ENCODE peak calls at places on chromosome 20, in nine cellular contexts. Y is NCI-H510A; Q is psoas muscle; E is activated effector memory CD4-positive, alpha-beta T cell treated with anti-CD3 and anti-CD28 coated beads, Interleukin-2, amount 50 U/mL, for 16 hours; X is NCI-H2029 treated with DMSO at 0.1 percent for 48 hours; M is NCI-H774; I is SHP77; K is stimulated activated CD8-positive, alpha-beta memory T cell treated with anti-CD3 and anti-CD28 coated beads, Interleukin-12 subunit alpha, Interleukin-12 subunit beta, amount 100 ng/mL, for 1 hour; U is effector CD4-positive, alpha-beta T cell. L is an unnamed sample.

GRCh38 chr20:47310729-47311128 is 45.8 kb downstream of the ZMYND8 start:
- DNase-seq in Y (no peak), Q (no peak), E (no peak), X (no peak), M (no peak), I (no peak), K (no peak), U (no peak), L (no peak)

GRCh38 chr20:62377615-62378085 is 9.3 kb upstream of the RPS21 start:
- DNase-seq in Y (no peak), Q (no peak), E (no peak), X (peak; percentile 17), M (no peak), I (no peak), K (no peak), U (no peak), L (no peak)

GRCh38 chr20:36988494-36988966 is 37.0 kb upstream of the SAMHD1 start:
- DNase-seq in Y (no peak), Q (no peak), E (no peak), X (no peak), M (no peak), I (no peak), K (no peak), U (peak; percentile 11), L (no peak)

GRCh38 chr20:49339123-49339522 is 61.3 kb upstream of the ZNFX1 start:
- DNase-seq in Y (no peak), Q (no peak), E (no peak), X (no peak), M (no peak), I (no peak), K (no peak), U (no peak), L (no peak)

GRCh38 chr20:50848341-50848808 is 53.5 kb downstream of the BCAS4 start:
- DNase-seq in Y (no peak), Q (no peak), E (no peak), X (no peak), M (no peak), I (no peak), K (no peak), U (no peak), L (no peak)

GRCh38 chr20:52001999-52002666 is 189.4 kb downstream of the ZFP64 start:
- DNase-seq in Y (no peak), Q (no peak), E (no peak), X (no peak), M (peak; percentile 3), I (no peak), K (no peak), U (no peak), L (no peak)

GRCh38 chr20:53959849-53960585 is 110.4 kb downstream of the BCAS1 start:
- DNase-seq in Y (no peak), Q (no peak), E (no peak), X (no peak), M (no peak), I (no peak), K (no peak), U (no peak), L (no peak)

GRCh38 chr20:18046535-18046934 is 11.2 kb downstream of the OVOL2 start:
- DNase-seq in Y (no peak), Q (no peak), E (peak; percentile 25), X (no peak), M (no peak), I (no peak), K (no peak), U (no peak), L (no peak)

GRCh38 chr20:45857114-45857835 is at the start of the genes ACOT8 and ZSWIM3:
- DNase-seq in Y (peak; percentile 99), Q (peak; percentile 87), E (peak; percentile 94), X (peak; percentile 99), M (peak; percentile 99), I (peak; percentile 99), K (peak; percentile 90), U (peak; percentile 94), L (peak; percentile 85)

GRCh38 chr20:50394569-50394968 is 115.6 kb upstream of the PTPN1 start:
- DNase-seq in Y (no peak), Q (no peak), E (no peak), X (no peak), M (no peak), I (no peak), K (no peak), U (no peak), L (peak; percentile 59)

GRCh38 chr20:57090590-57091560 is 175.6 kb downstream of the BMP7 start:
- DNase-seq in Y (no peak), Q (no peak), E (no peak), X (no peak), M (no peak), I (no peak), K (no peak), U (no peak), L (no peak)

GRCh38 chr20:62408640-62409039 is 1.6 kb upstream of the CABLES2 start:
- DNase-seq in Y (no peak), Q (no peak), E (no peak), X (no peak), M (no peak), I (no peak), K (no peak), U (no peak), L (no peak)

GRCh38 chr20:22663528-22664025 is 79.2 kb upstream of the FOXA2 start:
- DNase-seq in Y (no peak), Q (no peak), E (no peak), X (no peak), M (no peak), I (no peak), K (no peak), U (no peak), L (no peak)

GRCh38 chr20:46235086-46235485 is 73.2 kb downstream of the CDH22 start:
- DNase-seq in Y (no peak), Q (no peak), E (no peak), X (no peak), M (no peak), I (no peak), K (no peak), U (no peak), L (no peak)

GRCh38 chr20:49276201-49276894 is 1.5 kb downstream of the ZNFX1 start:
- DNase-seq in Y (no peak), Q (no peak), E (peak; percentile 83), X (peak; percentile 52), M (peak; percentile 16), I (no peak), K (peak; percentile 40), U (peak; percentile 31), L (no peak)

GRCh38 chr20:24955045-24955444 is 6.0 kb downstream of the CST7 start:
- DNase-seq in Y (no peak), Q (no peak), E (no peak), X (no peak), M (no peak), I (no peak), K (no peak), U (no peak), L (no peak)

GRCh38 chr20:44891826-44892225 is 6.3 kb downstream of the YWHAB start:
- DNase-seq in Y (no peak), Q (no peak), E (no peak), X (no peak), M (no peak), I (no peak), K (no peak), U (no peak), L (no peak)

GRCh38 chr20:21157006-21157405 is 31.1 kb downstream of the KIZ start:
- DNase-seq in Y (no peak), Q (no peak), E (no peak), X (no peak), M (no peak), I (no peak), K (no peak), U (no peak), L (no peak)

GRCh38 chr20:6636209-6637159 is 131.0 kb upstream of the BMP2 start:
- DNase-seq in Y (peak; percentile 9), Q (no peak), E (no peak), X (peak; percentile 7), M (peak; percentile 28), I (peak; percentile 37), K (no peak), U (no peak), L (no peak)

GRCh38 chr20:46752639-46753235 is 43.3 kb downstream of the SLC2A10 start:
- DNase-seq in Y (no peak), Q (peak; percentile 34), E (peak; percentile 77), X (peak; percentile 55), M (peak; percentile 40), I (peak; percentile 47), K (peak; percentile 24), U (peak; percentile 16), L (peak; percentile 51)

GRCh38 chr20:56799187-56799586 is 170.1 kb downstream of the TFAP2C start:
- DNase-seq in Y (no peak), Q (no peak), E (no peak), X (no peak), M (no peak), I (no peak), K (no peak), U (no peak), L (no peak)

GRCh38 chr20:6081236-6081635 is 27.4 kb upstream of the LRRN4 start:
- DNase-seq in Y (no peak), Q (peak; percentile 21), E (no peak), X (no peak), M (no peak), I (no peak), K (no peak), U (no peak), L (no peak)

GRCh38 chr20:45383131-45383530 is 5.0 kb upstream of the TP53TG5 start:
- DNase-seq in Y (no peak), Q (no peak), E (no peak), X (no peak), M (no peak), I (no peak), K (no peak), U (no peak), L (no peak)

GRCh38 chr20:2382833-2383232 is 2.1 kb downstream of the TGM6 start:
- DNase-seq in Y (no peak), Q (no peak), E (no peak), X (no peak), M (no peak), I (no peak), K (no peak), U (no peak), L (no peak)

GRCh38 chr20:768426-768978 is at the start of gene SLC52A3:
- DNase-seq in Y (no peak), Q (no peak), E (no peak), X (no peak), M (no peak), I (peak; percentile 32), K (no peak), U (no peak), L (no peak)

GRCh38 chr20:24147479-24147878 is 158.9 kb upstream of the GGTLC1 start:
- DNase-seq in Y (no peak), Q (no peak), E (no peak), X (no peak), M (no peak), I (no peak), K (no peak), U (no peak), L (no peak)

GRCh38 chr20:64167676-64168075 is 3.4 kb downstream of the MYT1 start:
- DNase-seq in Y (no peak), Q (no peak), E (no peak), X (no peak), M (no peak), I (no peak), K (no peak), U (no peak), L (no peak)

GRCh38 chr20:37976862-37977261 is 56.4 kb downstream of the TTI1 start:
- DNase-seq in Y (no peak), Q (no peak), E (no peak), X (no peak), M (no peak), I (no peak), K (no peak), U (no peak), L (no peak)

GRCh38 chr20:41050361-41051019 is 21.9 kb downstream of the TOP1 start:
- DNase-seq in Y (no peak), Q (no peak), E (no peak), X (no peak), M (no peak), I (no peak), K (no peak), U (no peak), L (no peak)

GRCh38 chr20:20520776-20521175 is 152.9 kb downstream of the INSM1 start:
- DNase-seq in Y (no peak), Q (no peak), E (no peak), X (no peak), M (no peak), I (no peak), K (no peak), U (no peak), L (no peak)

GRCh38 chr20:9220874-9221547 is 152.1 kb downstream of the PLCB4 start:
- DNase-seq in Y (no peak), Q (no peak), E (no peak), X (no peak), M (no peak), I (no peak), K (no peak), U (no peak), L (no peak)